ENCODE peak calls at places on chromosomes 3 and 15, in six cellular contexts. P, S, Z, W, B and R are unnamed samples.

GRCh38 chr3:61574854-61575253 is 13.5 kb downstream of the PTPRG start:
- DNase-seq in P (no peak), S (no peak), Z (no peak), W (no peak), B (no peak), R (no peak)

GRCh38 chr15:67564590-67565345 is 22.3 kb downstream of the MAP2K5 start:
- DNase-seq in P (no peak), S (no peak), Z (no peak), W (no peak), B (no peak), R (no peak)

GRCh38 chr15:80596521-80596976 is 98.6 kb upstream of the ABHD17C start:
- DNase-seq in P (peak), S (no peak), Z (peak), W (no peak), B (no peak), R (no peak)

GRCh38 chr3:145094355-145094941 is 1066.5 kb downstream of the PLOD2 start:
- DNase-seq in P (peak), S (no peak), Z (peak), W (no peak), B (no peak), R (no peak)

GRCh38 chr3:184679056-184679502 is 32.8 kb downstream of the MAGEF1 start:
- DNase-seq in P (no peak), S (no peak), Z (no peak), W (peak), B (peak), R (no peak)

GRCh38 chr3:152203677-152204076 is 65.1 kb upstream of the MBNL1 start:
- DNase-seq in P (no peak), S (no peak), Z (no peak), W (no peak), B (no peak), R (no peak)

GRCh38 chr3:144770813-144771400 is 799.3 kb downstream of the DIPK2A start:
- DNase-seq in P (peak), S (no peak), Z (peak), W (no peak), B (no peak), R (no peak)

GRCh38 chr3:153599685-153600084 is 437.7 kb downstream of the RAP2B start:
- DNase-seq in P (peak), S (no peak), Z (peak), W (no peak), B (no peak), R (peak)

GRCh38 chr3:24494616-24495333 is at the start of gene THRB:
- DNase-seq in P (peak), S (no peak), Z (peak), W (peak), B (peak), R (peak)

GRCh38 chr3:15542641-15543040 is 21.1 kb upstream of the COLQ start:
- DNase-seq in P (no peak), S (no peak), Z (no peak), W (no peak), B (no peak), R (no peak)

GRCh38 chr15:49361370-49361769 is 61.7 kb upstream of the FGF7 start:
- DNase-seq in P (no peak), S (no peak), Z (no peak), W (no peak), B (no peak), R (no peak)

GRCh38 chr3:24420224-24420623 is 74.4 kb downstream of the THRB start:
- DNase-seq in P (no peak), S (no peak), Z (no peak), W (no peak), B (no peak), R (no peak)

GRCh38 chr15:99981223-99981647 is 248.0 kb upstream of the LYSMD4 start:
- DNase-seq in P (no peak), S (no peak), Z (no peak), W (no peak), B (no peak), R (no peak)

GRCh38 chr3:50675179-50676030 is 678 bp downstream of the DOCK3 start:
- DNase-seq in P (no peak), S (no peak), Z (no peak), W (no peak), B (peak), R (peak)

GRCh38 chr15:64702816-64703631 is 72.4 kb downstream of the RBPMS2 start:
- DNase-seq in P (peak), S (no peak), Z (peak), W (peak), B (peak), R (peak)

GRCh38 chr3:159637895-159638542 is 350.6 kb upstream of the IL12A start:
- DNase-seq in P (peak), S (no peak), Z (peak), W (no peak), B (no peak), R (no peak)
- H3K27ac ChIP-seq in P (peak), S (no peak), Z (no peak), W (no peak), B (no peak), R (no peak)

GRCh38 chr3:52915245-52915772 is 18.0 kb upstream of the STIMATE start:
- DNase-seq in P (no peak), S (no peak), Z (no peak), W (no peak), B (no peak), R (no peak)

GRCh38 chr3:52917044-52917443 is 19.7 kb upstream of the STIMATE start:
- DNase-seq in P (no peak), S (no peak), Z (no peak), W (no peak), B (no peak), R (no peak)

GRCh38 chr3:52910823-52911222 is 13.5 kb upstream of the STIMATE start:
- DNase-seq in P (no peak), S (no peak), Z (no peak), W (no peak), B (no peak), R (no peak)

GRCh38 chr3:52907497-52907896 is 10.1 kb upstream of the STIMATE start:
- DNase-seq in P (no peak), S (no peak), Z (no peak), W (no peak), B (no peak), R (no peak)

DNA sequence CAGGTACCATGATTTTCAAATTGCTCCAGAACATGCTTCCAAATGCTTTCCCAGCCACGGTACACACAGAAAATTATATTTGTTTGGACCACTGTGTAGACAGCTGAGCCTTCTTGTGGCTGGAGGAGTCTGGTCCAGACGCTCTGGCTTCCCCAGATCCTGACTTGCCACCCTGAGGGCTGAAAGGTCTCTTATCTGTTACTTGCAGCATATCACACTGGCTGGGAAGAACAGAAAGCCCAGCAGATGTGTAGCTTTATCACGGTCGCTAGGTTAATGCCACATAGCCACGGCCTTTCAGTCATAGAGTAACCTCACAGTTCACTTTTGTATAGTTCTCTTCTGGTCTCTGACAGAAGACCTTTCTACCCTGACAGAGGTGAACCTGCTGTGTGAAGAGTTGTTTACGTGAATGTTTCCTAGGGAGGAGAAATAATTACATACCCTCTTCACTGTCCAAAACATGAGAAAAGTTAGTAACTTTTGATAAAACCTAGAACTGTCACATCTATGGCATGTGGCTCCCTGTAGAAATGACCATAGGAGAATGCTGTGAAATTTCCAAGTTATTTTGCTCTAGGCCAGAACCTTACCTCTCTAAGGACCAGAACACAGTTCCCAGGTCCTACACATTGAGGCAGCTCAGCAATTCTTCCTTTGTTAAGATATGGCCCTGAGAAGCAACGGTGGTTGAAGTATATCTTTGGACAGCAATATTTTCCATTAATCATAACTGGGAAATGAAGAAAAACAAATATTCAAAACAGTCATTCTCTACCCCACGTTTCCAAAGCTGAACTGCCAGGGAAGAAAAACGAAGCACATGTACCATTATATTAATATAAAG is 15.8 kb upstream of the STIMATE start:
- DNase-seq in P (no peak), S (no peak), Z (no peak), W (no peak), B (no peak), R (no peak)
- TF ChIP-seq POLR2A in P (no peak), S (no peak), Z (no peak), W (no peak), B (no peak), R (no peak)

DNA sequence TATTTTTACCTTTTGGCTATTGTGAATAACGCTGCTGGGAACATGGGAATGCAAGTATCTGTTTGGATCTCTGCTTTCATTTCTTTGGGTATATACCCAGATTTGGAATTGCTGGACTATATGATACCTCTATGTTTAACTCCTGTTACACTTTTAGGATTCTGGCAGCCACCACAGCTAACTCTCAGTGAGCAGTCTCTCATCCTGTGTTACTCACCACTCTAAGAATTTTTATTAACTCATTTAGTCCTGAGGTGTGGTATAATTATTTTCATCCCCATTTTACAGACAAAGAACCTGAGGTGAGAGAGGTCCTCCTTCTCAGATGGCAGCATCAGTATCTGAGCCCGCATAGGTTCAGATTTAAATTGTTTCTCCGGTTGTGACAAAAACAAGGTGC is 1.1 kb downstream of the SPATA12 start:
- DNase-seq in P (no peak), S (no peak), Z (no peak), W (no peak), B (no peak), R (no peak)
- H3K27ac ChIP-seq in P (peak), S (peak), Z (peak), W (peak), B (no peak), R (peak)

GRCh38 chr3:38008191-38008701 is 17.7 kb downstream of the VILL start:
- DNase-seq in P (no peak), S (no peak), Z (no peak), W (no peak), B (no peak), R (no peak)

GRCh38 chr3:38007754-38008090 is 17.1 kb downstream of the VILL start:
- DNase-seq in P (no peak), S (no peak), Z (no peak), W (no peak), B (no peak), R (no peak)

GRCh38 chr3:38009807-38010591 is 19.4 kb downstream of the VILL start:
- DNase-seq in P (no peak), S (no peak), Z (no peak), W (no peak), B (no peak), R (no peak)

GRCh38 chr3:38011111-38011510 is 18.3 kb downstream of the PLCD1 start:
- DNase-seq in P (no peak), S (no peak), Z (no peak), W (no peak), B (no peak), R (no peak)

GRCh38 chr3:38008971-38009580 is 18.5 kb downstream of the VILL start:
- DNase-seq in P (no peak), S (no peak), Z (no peak), W (no peak), B (no peak), R (no peak)
- TF ChIP-seq POLR2A in P (no peak), S (no peak), Z (no peak), W (no peak), B (no peak), R (no peak)

GRCh38 chr3:8491246-8491645 is 10.4 kb upstream of the LMCD1 start:
- DNase-seq in P (no peak), S (no peak), Z (no peak), W (no peak), B (no peak), R (no peak)
- H3K27ac ChIP-seq in P (no peak), S (no peak), Z (no peak), W (no peak), B (no peak), R (no peak)

DNA sequence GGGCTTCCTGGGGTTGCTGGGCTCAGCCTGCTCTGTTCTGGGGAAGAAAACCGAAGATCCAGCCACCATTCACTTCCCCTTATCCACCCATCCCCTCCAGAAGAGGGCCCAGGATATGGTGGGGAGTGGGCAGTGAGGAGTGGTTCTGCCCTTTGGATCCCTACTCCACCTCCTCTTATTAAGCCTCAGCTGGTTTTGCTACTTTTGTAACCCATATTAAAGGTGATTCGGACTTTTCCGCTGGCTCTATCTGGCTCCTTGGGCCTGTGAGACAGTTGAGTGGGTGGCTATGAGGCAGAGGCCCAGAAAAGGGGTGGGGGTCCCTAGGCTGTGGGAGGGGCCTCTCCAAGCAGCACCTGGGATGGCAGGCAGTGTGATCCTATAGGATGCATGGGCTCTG is 33.8 kb downstream of the NBEAL2 start:
- DNase-seq in P (no peak), S (no peak), Z (no peak), W (no peak), B (peak), R (no peak)
- TF ChIP-seq POLR2A in P (no peak), S (no peak), Z (no peak), W (no peak), B (no peak), R (no peak)

GRCh38 chr3:59310736-59311135 is 260.9 kb upstream of the CFAP20DC start:
- DNase-seq in P (no peak), S (no peak), Z (no peak), W (no peak), B (no peak), R (no peak)
- H3K27ac ChIP-seq in P (no peak), S (no peak), Z (no peak), W (no peak), B (no peak), R (no peak)

GRCh38 chr15:39920510-39921273 is 626 bp upstream of the GPR176 start:
- DNase-seq in P (peak), S (no peak), Z (no peak), W (peak), B (peak), R (peak)
- TF ChIP-seq POLR2A in P (peak), S (no peak), Z (peak), W (peak), B (no peak), R (no peak)

GRCh38 chr3:42009456-42009855 is 47.6 kb upstream of the ULK4 start:
- DNase-seq in P (no peak), S (no peak), Z (no peak), W (no peak), B (no peak), R (no peak)

GRCh38 chr3:42012935-42013651 is 51.2 kb upstream of the ULK4 start:
- DNase-seq in P (peak), S (no peak), Z (peak), W (peak), B (peak), R (peak)

GRCh38 chr3:42012378-42012934 is 50.6 kb upstream of the ULK4 start:
- DNase-seq in P (no peak), S (no peak), Z (no peak), W (no peak), B (no peak), R (no peak)

GRCh38 chr3:42007785-42008184 is 45.9 kb upstream of the ULK4 start:
- DNase-seq in P (no peak), S (no peak), Z (no peak), W (no peak), B (no peak), R (no peak)

DNA sequence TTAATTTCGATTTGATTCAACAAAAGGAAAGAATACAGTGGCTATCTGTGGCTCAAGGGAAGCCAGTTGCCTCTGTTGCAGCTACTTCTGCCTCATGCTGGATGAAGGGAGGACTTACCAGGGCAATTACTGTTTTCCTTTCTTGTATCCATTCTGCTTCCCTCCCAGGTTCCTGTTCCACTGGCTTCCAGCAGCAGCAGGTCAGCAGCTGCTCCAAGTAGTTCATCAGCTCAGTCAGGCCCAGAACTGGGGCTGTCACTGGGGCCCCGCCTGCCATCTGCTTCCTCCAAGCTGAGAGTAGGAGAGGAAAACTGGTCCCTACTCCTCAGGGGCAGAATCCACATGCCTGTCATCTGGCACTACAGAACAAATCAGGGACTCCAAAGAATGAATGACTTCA is 48.6 kb upstream of the ULK4 start:
- DNase-seq in P (no peak), S (no peak), Z (no peak), W (no peak), B (no peak), R (no peak)
- H3K27ac ChIP-seq in P (no peak), S (no peak), Z (no peak), W (no peak), B (no peak), R (no peak)